ENCODE peak calls at places on chromosomes 4 and X, in ten cellular contexts. One of them, this sample, is unnamed. For H3K4me1, the result is how much of the 10 kb centered on the place peaks cover.

GRCh38 chr4:3845744-3846429 is 79.7 kb downstream of the ADRA2C start:
- DNase-seq in heart right ventricle: no peak
- DNase-seq in HCT116: no peak
- DNase-seq in breast epithelium: no peak
- DNase-seq in cardiac muscle cell: no peak
- DNase-seq in body of pancreas: no peak
- DNase-seq in PC-3: no peak
- DNase-seq in CD8-positive, alpha-beta T cell: no peak
- DNase-seq in astrocyte: no peak
- DNase-seq in psoas muscle: no peak
- DNase-seq in this sample: no peak

GRCh38 chrX:23662853-23663252 is 4.4 kb upstream of the PRDX4 start:
- DNase-seq in heart right ventricle: no peak
- DNase-seq in HCT116: no peak
- DNase-seq in breast epithelium: no peak
- DNase-seq in cardiac muscle cell: peak
- DNase-seq in body of pancreas: no peak
- DNase-seq in PC-3: no peak
- DNase-seq in CD8-positive, alpha-beta T cell: no peak
- DNase-seq in astrocyte: peak
- DNase-seq in psoas muscle: no peak
- DNase-seq in this sample: no peak

GRCh38 chr4:166284221-166284620 is 411.2 kb downstream of the TLL1 start:
- DNase-seq in heart right ventricle: no peak
- DNase-seq in HCT116: no peak
- DNase-seq in breast epithelium: no peak
- DNase-seq in cardiac muscle cell: no peak
- DNase-seq in body of pancreas: no peak
- DNase-seq in PC-3: no peak
- DNase-seq in CD8-positive, alpha-beta T cell: no peak
- DNase-seq in astrocyte: no peak
- DNase-seq in psoas muscle: no peak
- DNase-seq in this sample: no peak

GRCh38 chr4:108247511-108248088 is 78.9 kb upstream of the LEF1 start:
- DNase-seq in heart right ventricle: no peak
- DNase-seq in HCT116: peak
- DNase-seq in breast epithelium: no peak
- DNase-seq in cardiac muscle cell: no peak
- DNase-seq in body of pancreas: no peak
- DNase-seq in PC-3: peak
- DNase-seq in CD8-positive, alpha-beta T cell: no peak
- DNase-seq in astrocyte: peak
- DNase-seq in psoas muscle: no peak
- DNase-seq in this sample: peak

GRCh38 chrX:96770315-96770714 is 85.7 kb downstream of the DIAPH2 start:
- DNase-seq in heart right ventricle: no peak
- DNase-seq in HCT116: no peak
- DNase-seq in breast epithelium: no peak
- DNase-seq in cardiac muscle cell: peak
- DNase-seq in body of pancreas: no peak
- DNase-seq in PC-3: peak
- DNase-seq in CD8-positive, alpha-beta T cell: no peak
- DNase-seq in astrocyte: no peak
- DNase-seq in psoas muscle: no peak
- DNase-seq in this sample: no peak

GRCh38 chr4:48779095-48779997 is 733 bp downstream of the FRYL start:
- DNase-seq in heart right ventricle: peak
- DNase-seq in HCT116: no peak
- DNase-seq in breast epithelium: peak
- DNase-seq in cardiac muscle cell: peak
- DNase-seq in body of pancreas: peak
- DNase-seq in PC-3: peak
- DNase-seq in CD8-positive, alpha-beta T cell: peak
- DNase-seq in astrocyte: peak
- DNase-seq in psoas muscle: peak
- DNase-seq in this sample: peak

GRCh38 chr4:152220201-152220666 is 315.7 kb downstream of the FBXW7 start:
- DNase-seq in heart right ventricle: no peak
- DNase-seq in HCT116: no peak
- DNase-seq in breast epithelium: no peak
- DNase-seq in cardiac muscle cell: no peak
- DNase-seq in body of pancreas: no peak
- DNase-seq in PC-3: peak
- DNase-seq in CD8-positive, alpha-beta T cell: no peak
- DNase-seq in astrocyte: peak
- DNase-seq in psoas muscle: no peak
- DNase-seq in this sample: no peak

GRCh38 chr4:172601195-172601594 is 567.4 kb upstream of the GALNT7 start:
- DNase-seq in heart right ventricle: no peak
- DNase-seq in HCT116: no peak
- DNase-seq in breast epithelium: no peak
- DNase-seq in cardiac muscle cell: no peak
- DNase-seq in body of pancreas: no peak
- DNase-seq in PC-3: peak
- DNase-seq in CD8-positive, alpha-beta T cell: no peak
- DNase-seq in astrocyte: no peak
- DNase-seq in psoas muscle: no peak
- DNase-seq in this sample: no peak

GRCh38 chr4:130808492-130808891 is 1712.5 kb downstream of the C4orf33 start:
- DNase-seq in heart right ventricle: no peak
- DNase-seq in HCT116: peak
- DNase-seq in breast epithelium: no peak
- DNase-seq in cardiac muscle cell: peak
- DNase-seq in body of pancreas: no peak
- DNase-seq in PC-3: peak
- DNase-seq in CD8-positive, alpha-beta T cell: no peak
- DNase-seq in astrocyte: no peak
- DNase-seq in psoas muscle: no peak
- DNase-seq in this sample: no peak

GRCh38 chr4:81499840-81500239 is 28.1 kb upstream of the RASGEF1B start:
- DNase-seq in heart right ventricle: no peak
- DNase-seq in HCT116: no peak
- DNase-seq in breast epithelium: no peak
- DNase-seq in cardiac muscle cell: no peak
- DNase-seq in body of pancreas: no peak
- DNase-seq in PC-3: no peak
- DNase-seq in CD8-positive, alpha-beta T cell: no peak
- DNase-seq in astrocyte: no peak
- DNase-seq in psoas muscle: no peak
- DNase-seq in this sample: peak

GRCh38 chr4:1524761-1525160 is 118.5 kb upstream of the NKX1-1 start:
- DNase-seq in heart right ventricle: no peak
- DNase-seq in HCT116: no peak
- DNase-seq in breast epithelium: no peak
- DNase-seq in cardiac muscle cell: no peak
- DNase-seq in body of pancreas: no peak
- DNase-seq in PC-3: no peak
- DNase-seq in CD8-positive, alpha-beta T cell: no peak
- DNase-seq in astrocyte: no peak
- DNase-seq in psoas muscle: no peak
- DNase-seq in this sample: no peak

GRCh38 chrX:145464650-145465049 is 217.3 kb downstream of the SPANXN1 start:
- DNase-seq in heart right ventricle: no peak
- DNase-seq in HCT116: no peak
- DNase-seq in breast epithelium: no peak
- DNase-seq in cardiac muscle cell: no peak
- DNase-seq in body of pancreas: no peak
- DNase-seq in PC-3: peak
- DNase-seq in CD8-positive, alpha-beta T cell: no peak
- DNase-seq in astrocyte: no peak
- DNase-seq in psoas muscle: no peak
- DNase-seq in this sample: no peak

GRCh38 chr4:67674098-67674497 is 26.9 kb downstream of the UBA6 start:
- DNase-seq in heart right ventricle: no peak
- DNase-seq in HCT116: no peak
- DNase-seq in breast epithelium: no peak
- DNase-seq in cardiac muscle cell: no peak
- DNase-seq in body of pancreas: no peak
- DNase-seq in PC-3: peak
- DNase-seq in CD8-positive, alpha-beta T cell: no peak
- DNase-seq in astrocyte: no peak
- DNase-seq in psoas muscle: no peak
- DNase-seq in this sample: no peak

GRCh38 chr4:71009091-71009490 is 15.6 kb downstream of the DCK start:
- DNase-seq in heart right ventricle: no peak
- DNase-seq in HCT116: no peak
- DNase-seq in breast epithelium: no peak
- DNase-seq in cardiac muscle cell: no peak
- DNase-seq in body of pancreas: no peak
- DNase-seq in PC-3: no peak
- DNase-seq in CD8-positive, alpha-beta T cell: no peak
- DNase-seq in astrocyte: peak
- DNase-seq in psoas muscle: no peak
- DNase-seq in this sample: no peak

GRCh38 chr4:3784469-3785291 is 18.5 kb downstream of the ADRA2C start:
- DNase-seq in heart right ventricle: no peak
- DNase-seq in HCT116: no peak
- DNase-seq in breast epithelium: no peak
- DNase-seq in cardiac muscle cell: no peak
- DNase-seq in body of pancreas: no peak
- DNase-seq in PC-3: no peak
- DNase-seq in CD8-positive, alpha-beta T cell: no peak
- DNase-seq in astrocyte: no peak
- DNase-seq in psoas muscle: no peak
- DNase-seq in this sample: no peak

GRCh38 chrX:101452051-101452450 is 33.2 kb upstream of the ARMCX4 start:
- DNase-seq in heart right ventricle: no peak
- DNase-seq in HCT116: no peak
- DNase-seq in breast epithelium: no peak
- DNase-seq in cardiac muscle cell: no peak
- DNase-seq in body of pancreas: no peak
- DNase-seq in PC-3: no peak
- DNase-seq in CD8-positive, alpha-beta T cell: no peak
- DNase-seq in astrocyte: no peak
- DNase-seq in psoas muscle: no peak
- DNase-seq in this sample: no peak

DNA sequence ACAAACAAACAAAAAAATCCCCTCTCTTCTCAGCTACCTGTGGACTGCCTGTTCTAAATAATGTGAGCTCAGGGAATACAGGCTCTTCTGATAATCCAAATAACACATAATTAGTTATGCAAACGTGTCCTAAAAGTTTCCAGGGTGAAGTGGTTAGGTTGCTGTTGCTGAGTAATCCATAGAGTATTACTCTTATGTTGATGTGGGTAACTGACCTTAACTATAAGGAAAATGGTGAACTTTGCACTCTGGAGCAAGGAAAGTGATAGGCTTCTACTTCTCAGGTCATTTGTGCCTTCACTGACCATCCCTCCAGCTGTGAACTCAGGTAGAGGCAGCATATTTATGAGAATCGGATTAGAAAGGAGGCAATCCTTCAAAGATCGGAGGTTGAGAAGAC is 19.9 kb downstream of the MSN start:
- DNase-seq in heart right ventricle: no peak
- DNase-seq in HCT116: no peak
- DNase-seq in breast epithelium: no peak
- DNase-seq in cardiac muscle cell: no peak
- DNase-seq in body of pancreas: no peak
- DNase-seq in PC-3: no peak
- DNase-seq in CD8-positive, alpha-beta T cell: no peak
- DNase-seq in astrocyte: no peak
- DNase-seq in psoas muscle: no peak
- DNase-seq in this sample: no peak
- H3K4me1 ChIP-seq in heart right ventricle: under half
- H3K4me1 ChIP-seq in HCT116: under half
- H3K4me1 ChIP-seq in breast epithelium: under half
- H3K4me1 ChIP-seq in cardiac muscle cell: under half
- H3K4me1 ChIP-seq in body of pancreas: under half
- H3K4me1 ChIP-seq in PC-3: under half
- H3K4me1 ChIP-seq in CD8-positive, alpha-beta T cell: half or more
- H3K4me1 ChIP-seq in astrocyte: under half
- H3K4me1 ChIP-seq in psoas muscle: under half
- H3K4me1 ChIP-seq in this sample: under half

GRCh38 chr4:105116616-105117319 is 29.9 kb upstream of the TET2 start:
- DNase-seq in heart right ventricle: no peak
- DNase-seq in HCT116: no peak
- DNase-seq in breast epithelium: no peak
- DNase-seq in cardiac muscle cell: no peak
- DNase-seq in body of pancreas: no peak
- DNase-seq in PC-3: no peak
- DNase-seq in CD8-positive, alpha-beta T cell: no peak
- DNase-seq in astrocyte: no peak
- DNase-seq in psoas muscle: no peak
- DNase-seq in this sample: no peak

GRCh38 chr4:105112274-105112673 is 34.4 kb upstream of the TET2 start:
- DNase-seq in heart right ventricle: no peak
- DNase-seq in HCT116: no peak
- DNase-seq in breast epithelium: no peak
- DNase-seq in cardiac muscle cell: no peak
- DNase-seq in body of pancreas: no peak
- DNase-seq in PC-3: no peak
- DNase-seq in CD8-positive, alpha-beta T cell: no peak
- DNase-seq in astrocyte: peak
- DNase-seq in psoas muscle: no peak
- DNase-seq in this sample: no peak

GRCh38 chr4:105113800-105114199 is 32.9 kb upstream of the TET2 start:
- DNase-seq in heart right ventricle: no peak
- DNase-seq in HCT116: no peak
- DNase-seq in breast epithelium: no peak
- DNase-seq in cardiac muscle cell: peak
- DNase-seq in body of pancreas: no peak
- DNase-seq in PC-3: no peak
- DNase-seq in CD8-positive, alpha-beta T cell: no peak
- DNase-seq in astrocyte: peak
- DNase-seq in psoas muscle: no peak
- DNase-seq in this sample: no peak
- H3K27ac ChIP-seq in heart right ventricle: no peak
- H3K27ac ChIP-seq in HCT116: no peak
- H3K27ac ChIP-seq in breast epithelium: no peak
- H3K27ac ChIP-seq in cardiac muscle cell: no peak
- H3K27ac ChIP-seq in body of pancreas: no peak
- H3K27ac ChIP-seq in PC-3: no peak
- H3K27ac ChIP-seq in CD8-positive, alpha-beta T cell: no peak
- H3K27ac ChIP-seq in astrocyte: no peak
- H3K27ac ChIP-seq in psoas muscle: no peak
- H3K27ac ChIP-seq in this sample: no peak

GRCh38 chr4:88456757-88457306 is at the start of gene HERC5:
- DNase-seq in heart right ventricle: peak
- DNase-seq in HCT116: peak
- DNase-seq in breast epithelium: peak
- DNase-seq in cardiac muscle cell: peak
- DNase-seq in body of pancreas: peak
- DNase-seq in PC-3: peak
- DNase-seq in CD8-positive, alpha-beta T cell: peak
- DNase-seq in astrocyte: peak
- DNase-seq in psoas muscle: peak
- DNase-seq in this sample: peak
- TF ChIP-seq CTCF in heart right ventricle: peak
- TF ChIP-seq CTCF in HCT116: peak
- TF ChIP-seq CTCF in breast epithelium: peak
- TF ChIP-seq CTCF in cardiac muscle cell: peak
- TF ChIP-seq CTCF in body of pancreas: peak
- TF ChIP-seq CTCF in PC-3: peak
- TF ChIP-seq CTCF in CD8-positive, alpha-beta T cell: no peak
- TF ChIP-seq CTCF in astrocyte: peak
- TF ChIP-seq CTCF in psoas muscle: peak
- TF ChIP-seq CTCF in this sample: peak

DNA sequence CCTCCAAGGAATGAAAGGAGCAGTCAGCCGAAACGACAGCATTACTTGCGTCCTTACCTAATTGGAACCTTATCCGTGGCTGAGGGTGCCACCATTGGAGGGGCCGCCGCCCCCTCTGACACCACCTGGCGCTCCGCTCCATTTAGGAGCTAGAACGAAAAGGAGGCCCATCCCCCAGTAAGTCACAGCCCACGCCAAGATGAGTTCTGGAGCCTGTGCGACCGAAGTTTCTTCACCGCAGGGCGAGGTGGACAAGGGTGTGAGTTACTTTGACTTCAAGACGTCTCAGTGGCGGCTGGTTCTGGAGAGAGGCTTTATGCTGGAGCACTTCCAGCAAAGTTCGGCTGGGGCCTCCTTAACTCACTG is 729 bp upstream of the IRF2 start:
- DNase-seq in heart right ventricle: peak
- DNase-seq in HCT116: no peak
- DNase-seq in breast epithelium: peak
- DNase-seq in cardiac muscle cell: peak
- DNase-seq in body of pancreas: peak
- DNase-seq in PC-3: peak
- DNase-seq in CD8-positive, alpha-beta T cell: no peak
- DNase-seq in astrocyte: peak
- DNase-seq in psoas muscle: peak
- DNase-seq in this sample: peak
- H3K4me1 ChIP-seq in heart right ventricle: under half
- H3K4me1 ChIP-seq in HCT116: under half
- H3K4me1 ChIP-seq in breast epithelium: under half
- H3K4me1 ChIP-seq in cardiac muscle cell: under half
- H3K4me1 ChIP-seq in body of pancreas: under half
- H3K4me1 ChIP-seq in PC-3: under half
- H3K4me1 ChIP-seq in CD8-positive, alpha-beta T cell: under half
- H3K4me1 ChIP-seq in astrocyte: under half
- H3K4me1 ChIP-seq in psoas muscle: under half
- H3K4me1 ChIP-seq in this sample: under half

This sample was measured in endodermal cell.